ENCODE peak calls at places on chromosomes 7 and 10, in seven cellular contexts. V, H, Q, O, R, L and B are unnamed samples.

GRCh38 chr10:51832652-51833383 is 133.4 kb upstream of the CSTF2T start:
- DNase-seq in V (no peak), H (no peak), Q (no peak), O (no peak), R (peak; percentile 89), L (no peak), B (no peak)

GRCh38 chr7:139990571-139990970 is 72.2 kb downstream of the PARP12 start:
- DNase-seq in V (no peak), H (no peak), Q (no peak), O (no peak), R (no peak), L (no peak), B (no peak)

GRCh38 chr10:119190353-119190752 is 11.7 kb upstream of the PRDX3 start:
- DNase-seq in V (peak; percentile 36), H (no peak), Q (no peak), O (no peak), R (peak; percentile 95), L (no peak), B (no peak)

GRCh38 chr7:101633516-101633915 is 4.4 kb upstream of the MYL10 start:
- DNase-seq in V (no peak), H (no peak), Q (no peak), O (peak; percentile 12), R (no peak), L (no peak), B (no peak)

GRCh38 chr7:34263168-34263567 is 357.8 kb downstream of the BMPER start:
- DNase-seq in V (no peak), H (no peak), Q (no peak), O (no peak), R (no peak), L (no peak), B (no peak)

GRCh38 chr7:2309889-2310331 is 4.3 kb downstream of the SNX8 start:
- DNase-seq in V (peak; percentile 73), H (peak; percentile 55), Q (no peak), O (no peak), R (peak; percentile 90), L (peak; percentile 73), B (peak; percentile 60)

GRCh38 chr7:159093351-159093971 is 51.2 kb downstream of the VIPR2 start:
- DNase-seq in V (no peak), H (no peak), Q (no peak), O (no peak), R (no peak), L (no peak), B (no peak)

GRCh38 chr10:89887406-89887805 is 186.0 kb downstream of the KIF20B start:
- DNase-seq in V (no peak), H (no peak), Q (no peak), O (no peak), R (no peak), L (no peak), B (no peak)

GRCh38 chr10:79164075-79164474 is 95.3 kb downstream of the ZMIZ1 start:
- DNase-seq in V (no peak), H (no peak), Q (no peak), O (no peak), R (no peak), L (no peak), B (no peak)